ENCODE peak calls at places on chromosome 15, in seven cellular contexts. D, I, F, V, E, R and P are unnamed samples.

GRCh38 chr15:64379216-64379960 is 1.9 kb downstream of the PCLAF start:
- DNase-seq in D (no peak), I (no peak), F (no peak), V (no peak), E (no peak), R (no peak), P (peak)

GRCh38 chr15:85865070-85865684 is 70.5 kb upstream of the KLHL25 start:
- DNase-seq in D (peak), I (peak), F (no peak), V (peak), E (peak), R (peak), P (peak)

GRCh38 chr15:91853968-91854943 is 748 bp downstream of the SLCO3A1 start:
- DNase-seq in D (no peak), I (no peak), F (no peak), V (peak), E (peak), R (peak), P (peak)

GRCh38 chr15:94168250-94168649 is 63.1 kb upstream of the MCTP2 start:
- DNase-seq in D (peak), I (no peak), F (no peak), V (no peak), E (peak), R (no peak), P (peak)

GRCh38 chr15:100201376-100202280 is 140.1 kb downstream of the ADAMTS17 start:
- DNase-seq in D (no peak), I (no peak), F (peak), V (no peak), E (no peak), R (peak), P (peak)

GRCh38 chr15:89777821-89778380 is 1.8 kb downstream of the MESP2 start:
- DNase-seq in D (no peak), I (no peak), F (no peak), V (no peak), E (no peak), R (peak), P (no peak)

GRCh38 chr15:84795186-84795585 is 22.0 kb upstream of the ALPK3 start:
- DNase-seq in D (no peak), I (no peak), F (no peak), V (no peak), E (no peak), R (no peak), P (no peak)

GRCh38 chr15:33031324-33031736 is 163.2 kb downstream of the FMN1 start:
- DNase-seq in D (no peak), I (no peak), F (no peak), V (no peak), E (no peak), R (no peak), P (no peak)

GRCh38 chr15:44537728-44538240 is 837 bp downstream of the EIF3J start:
- DNase-seq in D (peak), I (no peak), F (no peak), V (peak), E (no peak), R (peak), P (peak)

DNA sequence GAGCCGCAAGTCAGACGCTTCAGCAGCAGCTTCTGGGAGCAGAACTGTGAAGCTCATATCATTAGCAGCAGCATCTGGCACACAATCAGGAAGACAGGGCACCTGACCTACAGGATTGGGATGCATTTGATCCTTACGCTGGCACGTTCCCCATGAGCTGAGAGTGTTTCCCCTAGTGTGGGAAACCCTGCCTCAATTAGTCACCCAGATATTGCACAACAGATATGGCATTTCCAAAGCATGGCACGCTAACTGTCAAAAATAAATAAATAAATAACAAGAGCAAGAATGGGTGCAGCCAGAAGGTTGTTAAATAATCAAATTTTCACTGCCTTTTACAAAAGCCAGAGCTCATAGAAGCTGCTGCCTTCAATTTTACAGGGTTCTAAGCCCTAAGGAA is 189.6 kb upstream of the THBS1 start:
- DNase-seq in D (no peak), I (no peak), F (no peak), V (no peak), E (no peak), R (peak), P (peak)
- TF ChIP-seq MAX in D (no peak), I (no peak), F (no peak), V (no peak), E (no peak), R (no peak), P (no peak)

DNA sequence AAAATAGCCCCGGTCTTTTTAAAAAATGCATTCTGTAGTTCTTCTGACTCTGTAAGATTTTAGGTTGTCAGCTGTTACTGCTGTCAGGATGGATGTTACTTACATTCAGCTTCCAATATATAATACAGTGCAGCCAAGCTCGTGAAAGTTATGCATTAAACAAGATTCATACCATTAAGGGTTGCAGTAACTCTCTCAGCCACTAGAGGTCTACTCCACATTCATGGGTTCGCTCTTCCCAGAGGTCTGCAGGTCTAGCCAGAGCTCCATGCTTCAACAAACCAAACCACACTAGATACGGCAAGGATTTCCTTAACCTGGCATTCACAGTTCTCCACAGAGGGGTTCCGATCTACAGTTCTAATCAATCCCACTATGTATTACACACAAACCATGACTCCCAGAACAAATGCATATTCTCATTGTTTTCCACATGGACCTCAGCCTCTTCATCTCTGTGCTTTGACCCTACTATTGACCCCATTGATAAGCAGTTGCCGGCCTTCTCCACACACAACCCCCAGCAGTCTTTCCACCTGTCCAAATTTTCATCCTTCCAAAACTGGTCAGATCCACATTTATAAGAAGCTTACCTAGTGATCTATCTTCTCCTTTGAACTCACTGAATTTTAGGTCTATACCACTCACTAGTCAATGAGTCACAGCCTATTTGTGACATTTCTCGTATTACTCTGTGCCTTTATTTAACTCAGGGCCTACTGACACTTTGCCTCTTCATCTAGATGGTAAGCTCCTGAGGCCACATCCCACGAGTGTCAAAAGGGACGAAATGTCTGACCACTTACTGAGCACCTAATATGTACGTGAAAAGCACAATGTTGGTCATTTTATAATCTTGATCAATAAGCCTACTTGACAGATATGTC is 33.7 kb downstream of the RORA start:
- DNase-seq in D (peak), I (peak), F (peak), V (peak), E (no peak), R (peak), P (peak)
- TF ChIP-seq MAX in D (no peak), I (no peak), F (no peak), V (no peak), E (no peak), R (no peak), P (no peak)

GRCh38 chr15:34206016-34206415 is 3.9 kb downstream of the KATNBL1 start:
- DNase-seq in D (no peak), I (no peak), F (no peak), V (no peak), E (no peak), R (no peak), P (no peak)
- TF ChIP-seq MAX in D (no peak), I (no peak), F (no peak), V (no peak), E (no peak), R (no peak), P (no peak)

GRCh38 chr15:93088981-93089854 is at the start of gene RGMA:
- DNase-seq in D (no peak), I (no peak), F (no peak), V (no peak), E (peak), R (peak), P (no peak)
- TF ChIP-seq MAX in D (no peak), I (no peak), F (no peak), V (no peak), E (no peak), R (no peak), P (no peak)

GRCh38 chr15:70267879-70268278 is 170.2 kb upstream of the TLE3 start:
- DNase-seq in D (no peak), I (no peak), F (no peak), V (no peak), E (no peak), R (no peak), P (peak)
- TF ChIP-seq MAX in D (no peak), I (no peak), F (no peak), V (no peak), E (no peak), R (no peak), P (peak)

GRCh38 chr15:88664151-88664778 is 25.4 kb downstream of the ISG20 start:
- DNase-seq in D (no peak), I (peak), F (no peak), V (no peak), E (no peak), R (no peak), P (peak)
- TF ChIP-seq MAX in D (no peak), I (no peak), F (no peak), V (no peak), E (no peak), R (no peak), P (no peak)